ENCODE peak calls at places on chromosomes 7 and 10, in ten cellular contexts. R, K, G, V, T, Q, H, P, I and A are unnamed samples. For H3K4me1, the result is how much of the 10 kb centered on the place peaks cover.

GRCh38 chr7:15600298-15600697 is 38.5 kb upstream of the AGMO start:
- DNase-seq in R (no peak), K (no peak), G (no peak), V (no peak), T (no peak), Q (no peak), H (no peak), P (no peak), I (no peak), A (no peak)

GRCh38 chr7:95549818-95550529 is 46.3 kb downstream of the PDK4 start:
- DNase-seq in R (peak), K (peak), G (peak), V (peak), T (peak), Q (peak), H (peak), P (peak), I (peak), A (peak)

GRCh38 chr7:465710-466400 is 53.8 kb downstream of the PDGFA start:
- DNase-seq in R (no peak), K (peak), G (no peak), V (no peak), T (no peak), Q (no peak), H (peak), P (no peak), I (no peak), A (no peak)

GRCh38 chr10:21364196-21365114 is 161.0 kb downstream of the SKIDA1 start:
- DNase-seq in R (no peak), K (no peak), G (peak), V (no peak), T (peak), Q (no peak), H (no peak), P (no peak), I (no peak), A (no peak)

GRCh38 chr7:142412551-142413193 is 154.8 kb upstream of the PRSS58 start:
- DNase-seq in R (no peak), K (no peak), G (peak), V (no peak), T (peak), Q (no peak), H (no peak), P (no peak), I (no peak), A (no peak)

GRCh38 chr10:74433993-74434392 is 283.0 kb downstream of the ADK start:
- DNase-seq in R (no peak), K (no peak), G (no peak), V (no peak), T (no peak), Q (no peak), H (no peak), P (no peak), I (no peak), A (no peak)

GRCh38 chr7:43584200-43584586 is 1.3 kb downstream of the STK17A start:
- DNase-seq in R (peak), K (peak), G (peak), V (no peak), T (no peak), Q (no peak), H (no peak), P (peak), I (no peak), A (no peak)

GRCh38 chr10:133231946-133232574 is 2.0 kb downstream of the UTF1 start:
- DNase-seq in R (no peak), K (no peak), G (no peak), V (no peak), T (no peak), Q (no peak), H (no peak), P (no peak), I (no peak), A (no peak)

GRCh38 chr7:139727151-139727705 is 50.6 kb downstream of the HIPK2 start:
- DNase-seq in R (no peak), K (no peak), G (peak), V (no peak), T (no peak), Q (no peak), H (no peak), P (no peak), I (no peak), A (no peak)

GRCh38 chr10:14648042-14648765 is 126.5 kb downstream of the FAM107B start:
- DNase-seq in R (peak), K (peak), G (peak), V (peak), T (no peak), Q (no peak), H (no peak), P (peak), I (peak), A (peak)

GRCh38 chr10:77636967-77637473 is 588 bp downstream of the KCNMA1 start:
- DNase-seq in R (no peak), K (no peak), G (no peak), V (no peak), T (no peak), Q (no peak), H (no peak), P (no peak), I (no peak), A (no peak)

GRCh38 chr10:124524991-124525653 is 63.5 kb downstream of the LHPP start:
- DNase-seq in R (no peak), K (no peak), G (no peak), V (no peak), T (no peak), Q (no peak), H (no peak), P (no peak), I (peak), A (no peak)

GRCh38 chr10:91596821-91597396 is 36.0 kb downstream of the PPP1R3C start:
- DNase-seq in R (no peak), K (no peak), G (peak), V (no peak), T (no peak), Q (no peak), H (no peak), P (no peak), I (no peak), A (no peak)

GRCh38 chr7:37450035-37450434 is 1.4 kb upstream of the ELMO1 start:
- DNase-seq in R (no peak), K (no peak), G (no peak), V (no peak), T (no peak), Q (no peak), H (no peak), P (no peak), I (no peak), A (no peak)

GRCh38 chr7:74582447-74583039 is 75.0 kb upstream of the GTF2I start:
- DNase-seq in R (no peak), K (no peak), G (no peak), V (no peak), T (no peak), Q (no peak), H (no peak), P (no peak), I (no peak), A (no peak)

GRCh38 chr10:34766256-34766580 is 48.9 kb downstream of the PARD3 start:
- DNase-seq in R (no peak), K (no peak), G (no peak), V (no peak), T (no peak), Q (no peak), H (no peak), P (no peak), I (no peak), A (no peak)

GRCh38 chr10:28263136-28263857 is 39.6 kb downstream of the MPP7 start:
- DNase-seq in R (peak), K (no peak), G (no peak), V (no peak), T (no peak), Q (peak), H (peak), P (peak), I (no peak), A (no peak)

GRCh38 chr10:110547139-110547761 is 20.2 kb upstream of the SMC3 start:
- DNase-seq in R (no peak), K (no peak), G (peak), V (no peak), T (peak), Q (peak), H (no peak), P (no peak), I (no peak), A (no peak)

GRCh38 chr10:131074682-131075081 is 236.8 kb downstream of the TCERG1L start:
- DNase-seq in R (no peak), K (no peak), G (no peak), V (no peak), T (no peak), Q (no peak), H (peak), P (no peak), I (no peak), A (no peak)

GRCh38 chr7:79050592-79050991 is 402.9 kb downstream of the MAGI2 start:
- DNase-seq in R (no peak), K (no peak), G (peak), V (no peak), T (no peak), Q (no peak), H (no peak), P (no peak), I (no peak), A (no peak)

GRCh38 chr10:7033031-7033430 is 377.8 kb downstream of the SFMBT2 start:
- DNase-seq in R (no peak), K (no peak), G (no peak), V (no peak), T (no peak), Q (no peak), H (no peak), P (no peak), I (no peak), A (no peak)

GRCh38 chr7:43758029-43758860 is at the start of gene BLVRA:
- DNase-seq in R (peak), K (peak), G (peak), V (peak), T (peak), Q (peak), H (peak), P (peak), I (peak), A (no peak)

GRCh38 chr10:89250814-89251416 is 660 bp downstream of the LIPA start:
- DNase-seq in R (no peak), K (no peak), G (no peak), V (no peak), T (peak), Q (no peak), H (no peak), P (no peak), I (no peak), A (no peak)

GRCh38 chr7:46311951-46312350 is 390.9 kb upstream of the IGFBP3 start:
- DNase-seq in R (no peak), K (no peak), G (no peak), V (no peak), T (no peak), Q (no peak), H (no peak), P (no peak), I (no peak), A (no peak)

GRCh38 chr10:92590623-92591549 is 2.0 kb upstream of the KIF11 start:
- DNase-seq in R (peak), K (peak), G (peak), V (peak), T (peak), Q (no peak), H (no peak), P (no peak), I (no peak), A (no peak)

GRCh38 chr7:151411551-151411950 is 1.7 kb upstream of the WDR86 start:
- DNase-seq in R (no peak), K (no peak), G (no peak), V (no peak), T (no peak), Q (no peak), H (no peak), P (no peak), I (no peak), A (no peak)

GRCh38 chr10:85646312-85646711 is 720.3 kb downstream of the GRID1 start:
- DNase-seq in R (no peak), K (no peak), G (no peak), V (no peak), T (no peak), Q (no peak), H (no peak), P (no peak), I (no peak), A (no peak)

GRCh38 chr10:77756319-77757232 is 119.0 kb upstream of the KCNMA1 start:
- DNase-seq in R (no peak), K (no peak), G (peak), V (no peak), T (peak), Q (no peak), H (no peak), P (peak), I (no peak), A (no peak)

GRCh38 chr7:1447551-1448244 is 11.6 kb downstream of the MICALL2 start:
- DNase-seq in R (no peak), K (no peak), G (peak), V (no peak), T (no peak), Q (no peak), H (no peak), P (no peak), I (no peak), A (no peak)

GRCh38 chr10:84540022-84540616 is 211.7 kb downstream of the CCSER2 start:
- DNase-seq in R (no peak), K (no peak), G (peak), V (no peak), T (peak), Q (no peak), H (no peak), P (no peak), I (no peak), A (no peak)

GRCh38 chr10:5570007-5570655 is 45.4 kb downstream of the CALML3 start:
- DNase-seq in R (no peak), K (no peak), G (no peak), V (no peak), T (no peak), Q (no peak), H (no peak), P (no peak), I (peak), A (no peak)

GRCh38 chr10:5567477-5567876 is 42.7 kb downstream of the CALML3 start:
- DNase-seq in R (no peak), K (no peak), G (no peak), V (no peak), T (no peak), Q (no peak), H (no peak), P (no peak), I (no peak), A (no peak)

GRCh38 chr10:5570979-5571810 is 46.4 kb downstream of the CALML3 start:
- DNase-seq in R (no peak), K (no peak), G (no peak), V (no peak), T (no peak), Q (no peak), H (no peak), P (no peak), I (peak), A (no peak)

GRCh38 chr10:5568984-5569383 is 44.2 kb downstream of the CALML3 start:
- DNase-seq in R (no peak), K (no peak), G (no peak), V (no peak), T (no peak), Q (no peak), H (no peak), P (no peak), I (no peak), A (no peak)

GRCh38 chr10:5569568-5569967 is 44.8 kb downstream of the CALML3 start:
- DNase-seq in R (no peak), K (no peak), G (no peak), V (no peak), T (no peak), Q (no peak), H (no peak), P (no peak), I (no peak), A (no peak)
- H3K4me1 ChIP-seq in R (under half), K (under half), G (under half), V (under half), T (under half), Q (under half), H (under half), P (under half), I (under half), A (under half)

DNA sequence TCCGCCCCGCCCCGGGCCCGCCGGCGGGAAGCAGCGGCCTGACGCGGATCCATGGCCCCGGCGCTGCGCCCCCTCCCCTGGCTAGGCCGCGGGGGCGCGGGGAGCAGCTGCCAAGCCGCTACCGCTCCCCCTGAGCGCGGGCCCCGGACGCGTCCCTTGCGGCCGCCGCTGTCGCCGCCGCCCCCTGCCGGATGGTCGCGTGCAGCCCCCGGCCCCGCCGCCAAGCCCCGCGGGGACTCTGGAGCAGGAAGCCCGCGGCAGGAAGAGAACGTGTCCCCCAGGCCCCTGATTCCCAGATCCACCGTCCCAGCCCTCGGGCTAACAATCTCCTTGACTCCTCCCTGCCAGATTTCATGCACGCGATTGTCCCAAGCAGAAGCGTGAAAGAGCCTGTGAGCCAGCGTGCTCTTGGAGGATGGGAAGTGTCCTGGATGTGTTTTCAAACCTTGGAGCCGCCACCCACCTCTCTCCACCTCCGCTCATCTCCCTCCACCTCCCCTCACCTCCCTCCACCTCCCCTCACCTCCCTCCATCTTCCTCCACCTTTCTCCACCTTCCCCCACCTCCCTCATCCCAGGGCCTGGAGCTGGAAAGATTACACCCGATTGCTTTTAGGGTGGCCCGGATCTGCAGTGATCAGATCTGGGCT is 419 bp upstream of the PRTFDC1 start:
- DNase-seq in R (peak), K (peak), G (peak), V (no peak), T (peak), Q (peak), H (no peak), P (peak), I (peak), A (no peak)
- TF ChIP-seq POLR2A in R (no peak), K (peak), G (no peak), V (no peak), T (no peak), Q (no peak), H (no peak), P (no peak), I (no peak), A (no peak)

GRCh38 chr7:158819571-158820203 is 9.6 kb downstream of the ESYT2 start:
- DNase-seq in R (no peak), K (no peak), G (no peak), V (no peak), T (no peak), Q (peak), H (no peak), P (no peak), I (no peak), A (no peak)
- TF ChIP-seq CTCF in R (no peak), K (no peak), G (no peak), V (no peak), T (no peak), Q (no peak), H (no peak), P (no peak), I (no peak), A (no peak)

GRCh38 chr10:590721-591120 is 98.7 kb downstream of the DIP2C start:
- DNase-seq in R (no peak), K (no peak), G (no peak), V (no peak), T (no peak), Q (no peak), H (no peak), P (no peak), I (no peak), A (no peak)
- H3K4me1 ChIP-seq in R (under half), K (under half), G (under half), V (under half), T (under half), Q (under half), H (under half), P (under half), I (under half), A (under half)

GRCh38 chr7:47481656-47482012 is 100.3 kb downstream of the TNS3 start:
- DNase-seq in R (no peak), K (no peak), G (no peak), V (no peak), T (no peak), Q (no peak), H (no peak), P (no peak), I (no peak), A (no peak)

GRCh38 chr7:47480576-47481538 is 101.1 kb downstream of the TNS3 start:
- DNase-seq in R (peak), K (no peak), G (no peak), V (no peak), T (no peak), Q (no peak), H (no peak), P (no peak), I (no peak), A (no peak)

GRCh38 chr7:47483604-47484273 is 98.2 kb downstream of the TNS3 start:
- DNase-seq in R (no peak), K (no peak), G (peak), V (no peak), T (no peak), Q (no peak), H (no peak), P (no peak), I (no peak), A (no peak)

GRCh38 chr7:47479821-47480575 is 101.9 kb downstream of the TNS3 start:
- DNase-seq in R (no peak), K (no peak), G (no peak), V (no peak), T (no peak), Q (no peak), H (no peak), P (no peak), I (no peak), A (no peak)

DNA sequence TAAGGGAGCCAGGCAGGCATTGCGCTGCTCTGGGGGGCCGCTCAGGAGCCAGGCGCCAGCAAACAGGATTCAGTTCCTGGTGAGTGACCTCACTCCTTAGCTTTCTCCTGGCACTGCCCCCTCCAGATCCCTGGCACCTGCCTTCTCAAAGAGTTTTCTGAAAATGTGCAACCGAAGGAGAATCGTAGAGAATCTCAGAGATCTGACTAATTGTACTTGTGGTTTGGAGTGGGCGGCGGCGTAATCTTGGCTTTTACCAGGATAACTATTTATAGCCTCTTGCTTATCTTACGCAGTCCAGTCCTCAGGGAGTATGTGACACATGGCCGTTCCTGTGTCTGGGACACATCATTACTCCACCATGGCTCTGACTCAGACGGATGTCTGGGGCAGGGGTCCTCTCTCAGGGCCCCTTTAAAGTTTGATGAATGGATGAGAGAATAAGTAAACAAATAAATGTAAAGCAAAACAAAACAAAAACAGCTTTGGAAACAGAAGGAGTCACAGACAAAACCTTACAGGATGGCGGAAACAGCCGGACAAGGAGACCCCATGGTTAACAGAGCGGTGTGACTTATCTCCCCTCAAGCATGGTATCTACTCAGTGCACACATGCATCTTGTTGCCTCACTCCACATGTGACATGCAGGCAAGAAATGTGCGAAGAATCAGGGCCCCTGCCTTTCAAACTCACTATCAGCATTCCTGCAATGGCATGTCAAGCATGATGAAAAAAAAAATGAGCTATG is 99.7 kb downstream of the TNS3 start:
- DNase-seq in R (no peak), K (no peak), G (peak), V (no peak), T (no peak), Q (no peak), H (no peak), P (peak), I (no peak), A (no peak)
- TF ChIP-seq POLR2A in R (no peak), K (no peak), G (peak), V (no peak), T (no peak), Q (no peak), H (no peak), P (no peak), I (no peak), A (no peak)

GRCh38 chr10:49541762-49542161 is 2.8 kb upstream of the ERCC6 start:
- DNase-seq in R (no peak), K (no peak), G (no peak), V (no peak), T (no peak), Q (no peak), H (no peak), P (no peak), I (no peak), A (no peak)
- TF ChIP-seq CTCF in R (no peak), K (no peak), G (no peak), V (no peak), T (no peak), Q (no peak), H (no peak), P (no peak), I (no peak), A (no peak)

GRCh38 chr10:70849582-70850016 is 33.9 kb downstream of the SGPL1 start:
- DNase-seq in R (no peak), K (no peak), G (peak), V (no peak), T (no peak), Q (no peak), H (no peak), P (no peak), I (no peak), A (no peak)
- H3K4me1 ChIP-seq in R (under half), K (under half), G (under half), V (under half), T (under half), Q (under half), H (under half), P (under half), I (under half), A (under half)